ENCODE peak calls at places on chromosome 19, in seven cellular contexts. One of them, this sample, is unnamed.
A peak's percentile ranks its signal among the peaks of the same experiment; 100 is the strongest.

GRCh38 chr19:7672522-7672921 is 3.7 kb downstream of the RETN start:
- DNase-seq in colonic mucosa: no peak
- DNase-seq in RWPE2: no peak
- DNase-seq in adrenal gland: no peak
- DNase-seq in iPS DF 6.9: no peak
- DNase-seq in left lung: no peak
- DNase-seq in kidney: no peak
- DNase-seq in this sample: no peak

GRCh38 chr19:43699506-43700367 is 16.1 kb upstream of the IRGC start:
- DNase-seq in colonic mucosa: peak; percentile 51
- DNase-seq in RWPE2: no peak
- DNase-seq in adrenal gland: no peak
- DNase-seq in iPS DF 6.9: peak; percentile 16
- DNase-seq in left lung: peak; percentile 47
- DNase-seq in kidney: peak; percentile 76
- DNase-seq in this sample: peak; percentile 38

GRCh38 chr19:46466536-46467199 is 4.7 kb downstream of the PNMA8A start:
- DNase-seq in colonic mucosa: no peak
- DNase-seq in RWPE2: no peak
- DNase-seq in adrenal gland: peak; percentile 65
- DNase-seq in iPS DF 6.9: no peak
- DNase-seq in left lung: no peak
- DNase-seq in kidney: peak; percentile 84
- DNase-seq in this sample: no peak

GRCh38 chr19:42529248-42529764 is 1.0 kb upstream of the CEACAM1 start:
- DNase-seq in colonic mucosa: peak; percentile 85
- DNase-seq in RWPE2: no peak
- DNase-seq in adrenal gland: peak; percentile 77
- DNase-seq in iPS DF 6.9: peak; percentile 60
- DNase-seq in left lung: peak; percentile 46
- DNase-seq in kidney: no peak
- DNase-seq in this sample: peak; percentile 75

GRCh38 chr19:35996777-35997176 is 1.8 kb downstream of the SDHAF1 start:
- DNase-seq in colonic mucosa: no peak
- DNase-seq in RWPE2: no peak
- DNase-seq in adrenal gland: no peak
- DNase-seq in iPS DF 6.9: no peak
- DNase-seq in left lung: no peak
- DNase-seq in kidney: no peak
- DNase-seq in this sample: no peak

GRCh38 chr19:18221815-18222725 is 4.2 kb downstream of the PDE4C start:
- DNase-seq in colonic mucosa: no peak
- DNase-seq in RWPE2: no peak
- DNase-seq in adrenal gland: no peak
- DNase-seq in iPS DF 6.9: no peak
- DNase-seq in left lung: no peak
- DNase-seq in kidney: no peak
- DNase-seq in this sample: no peak

GRCh38 chr19:44113784-44114390 is 688 bp downstream of the ZNF225 start:
- DNase-seq in colonic mucosa: peak; percentile 22
- DNase-seq in RWPE2: no peak
- DNase-seq in adrenal gland: peak; percentile 29
- DNase-seq in iPS DF 6.9: no peak
- DNase-seq in left lung: no peak
- DNase-seq in kidney: peak; percentile 69
- DNase-seq in this sample: peak; percentile 37

GRCh38 chr19:38268539-38268938 is 4.2 kb downstream of the SPINT2 start:
- DNase-seq in colonic mucosa: no peak
- DNase-seq in RWPE2: no peak
- DNase-seq in adrenal gland: no peak
- DNase-seq in iPS DF 6.9: no peak
- DNase-seq in left lung: no peak
- DNase-seq in kidney: no peak
- DNase-seq in this sample: no peak

GRCh38 chr19:54851353-54851752 is 1.1 kb downstream of the KIR3DL2 start:
- DNase-seq in colonic mucosa: no peak
- DNase-seq in RWPE2: no peak
- DNase-seq in adrenal gland: no peak
- DNase-seq in iPS DF 6.9: no peak
- DNase-seq in left lung: no peak
- DNase-seq in kidney: no peak
- DNase-seq in this sample: no peak

GRCh38 chr19:56108447-56109195 is 12.5 kb downstream of the ZNF787 start:
- DNase-seq in colonic mucosa: no peak
- DNase-seq in RWPE2: no peak
- DNase-seq in adrenal gland: no peak
- DNase-seq in iPS DF 6.9: no peak
- DNase-seq in left lung: no peak
- DNase-seq in kidney: no peak
- DNase-seq in this sample: no peak

GRCh38 chr19:56942749-56943148 is 102.2 kb upstream of the PEG3 start:
- DNase-seq in colonic mucosa: peak; percentile 19
- DNase-seq in RWPE2: peak; percentile 86
- DNase-seq in adrenal gland: peak; percentile 59
- DNase-seq in iPS DF 6.9: no peak
- DNase-seq in left lung: peak; percentile 36
- DNase-seq in kidney: peak; percentile 88
- DNase-seq in this sample: peak; percentile 52

GRCh38 chr19:21463449-21464105 is 41.8 kb upstream of the ZNF429 start:
- DNase-seq in colonic mucosa: peak; percentile 70
- DNase-seq in RWPE2: peak; percentile 66
- DNase-seq in adrenal gland: peak; percentile 58
- DNase-seq in iPS DF 6.9: peak; percentile 90
- DNase-seq in left lung: peak; percentile 53
- DNase-seq in kidney: no peak
- DNase-seq in this sample: peak; percentile 95

GRCh38 chr19:36213793-36214387 is 575 bp downstream of the ZNF565 start:
- DNase-seq in colonic mucosa: no peak
- DNase-seq in RWPE2: no peak
- DNase-seq in adrenal gland: no peak
- DNase-seq in iPS DF 6.9: no peak
- DNase-seq in left lung: no peak
- DNase-seq in kidney: no peak
- DNase-seq in this sample: no peak

GRCh38 chr19:29779921-29780320 is 31.9 kb upstream of the CCNE1 start:
- DNase-seq in colonic mucosa: no peak
- DNase-seq in RWPE2: no peak
- DNase-seq in adrenal gland: no peak
- DNase-seq in iPS DF 6.9: no peak
- DNase-seq in left lung: no peak
- DNase-seq in kidney: no peak
- DNase-seq in this sample: no peak

DNA sequence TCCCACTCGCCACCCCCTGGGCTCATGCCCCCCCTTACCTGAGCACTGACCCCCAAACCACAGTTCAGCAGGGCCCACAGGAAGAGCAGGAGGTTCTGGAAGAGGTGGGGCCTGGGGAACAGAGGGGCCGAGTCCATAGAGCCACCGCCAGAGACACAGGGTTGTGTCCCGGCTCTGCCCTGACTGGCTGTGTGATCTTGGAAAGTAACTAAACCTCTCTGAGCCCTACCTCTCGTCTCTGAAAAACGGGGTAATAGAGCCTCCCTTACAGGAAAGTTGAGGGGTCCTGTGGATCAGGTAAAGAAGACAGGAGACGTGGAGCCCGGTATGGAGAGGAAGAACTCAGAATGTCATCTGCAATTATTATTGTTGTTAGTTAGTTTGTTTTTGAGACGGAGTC is 2.0 kb downstream of the ADAMTSL5 start:
- DNase-seq in colonic mucosa: no peak
- DNase-seq in RWPE2: no peak
- DNase-seq in adrenal gland: no peak
- DNase-seq in iPS DF 6.9: no peak
- DNase-seq in left lung: no peak
- DNase-seq in kidney: no peak
- DNase-seq in this sample: no peak
- H3K4me1 ChIP-seq in colonic mucosa: no peaks in the 10 kb centered on the region
- H3K4me1 ChIP-seq in RWPE2: peaks cover 4% of the 10 kb centered on the region
- H3K4me1 ChIP-seq in adrenal gland: peaks cover 7% of the 10 kb centered on the region
- H3K4me1 ChIP-seq in iPS DF 6.9: peaks cover 3% of the 10 kb centered on the region
- H3K4me1 ChIP-seq in left lung: peaks cover 22% of the 10 kb centered on the region
- H3K4me1 ChIP-seq in kidney: no peaks in the 10 kb centered on the region
- H3K4me1 ChIP-seq in this sample: peaks cover 20% of the 10 kb centered on the region

GRCh38 chr19:48741222-48741999 is 1.0 kb upstream of the RASIP1 start:
- DNase-seq in colonic mucosa: peak; percentile 75
- DNase-seq in RWPE2: no peak
- DNase-seq in adrenal gland: peak; percentile 85
- DNase-seq in iPS DF 6.9: no peak
- DNase-seq in left lung: no peak
- DNase-seq in kidney: peak; percentile 84
- DNase-seq in this sample: peak; percentile 66
- H3K4me3 ChIP-seq in colonic mucosa: no peak overlapping the region
- H3K4me3 ChIP-seq in RWPE2: no peak overlapping the region
- H3K4me3 ChIP-seq in adrenal gland: no peak overlapping the region
- H3K4me3 ChIP-seq in iPS DF 6.9: no peak overlapping the region
- H3K4me3 ChIP-seq in left lung: no peak overlapping the region
- H3K4me3 ChIP-seq in kidney: peak overlapping the region; percentile 29
- H3K4me3 ChIP-seq in this sample: no peak overlapping the region

GRCh38 chr19:3413796-3414327 is 47.5 kb downstream of the NFIC start:
- DNase-seq in colonic mucosa: no peak
- DNase-seq in RWPE2: no peak
- DNase-seq in adrenal gland: no peak
- DNase-seq in iPS DF 6.9: no peak
- DNase-seq in left lung: no peak
- DNase-seq in kidney: no peak
- DNase-seq in this sample: no peak
- H3K27ac ChIP-seq in colonic mucosa: no peak overlapping the region
- H3K27ac ChIP-seq in RWPE2: no peak overlapping the region
- H3K27ac ChIP-seq in adrenal gland: peak overlapping the region; percentile 37
- H3K27ac ChIP-seq in iPS DF 6.9: no peak overlapping the region
- H3K27ac ChIP-seq in left lung: peak overlapping the region; percentile 33
- H3K27ac ChIP-seq in kidney: no peak overlapping the region
- H3K27ac ChIP-seq in this sample: no peak overlapping the region

GRCh38 chr19:1019616-1019961 is 1.3 kb downstream of the TMEM259 start:
- DNase-seq in colonic mucosa: no peak
- DNase-seq in RWPE2: no peak
- DNase-seq in adrenal gland: no peak
- DNase-seq in iPS DF 6.9: no peak
- DNase-seq in left lung: no peak
- DNase-seq in kidney: peak; percentile 80
- DNase-seq in this sample: no peak
- H3K4me1 ChIP-seq in colonic mucosa: peaks cover 41% of the 10 kb centered on the region
- H3K4me1 ChIP-seq in RWPE2: peaks cover 23% of the 10 kb centered on the region
- H3K4me1 ChIP-seq in adrenal gland: peaks cover 51% of the 10 kb centered on the region
- H3K4me1 ChIP-seq in iPS DF 6.9: peaks cover 18% of the 10 kb centered on the region
- H3K4me1 ChIP-seq in left lung: peaks cover 75% of the 10 kb centered on the region
- H3K4me1 ChIP-seq in kidney: peaks cover 8% of the 10 kb centered on the region
- H3K4me1 ChIP-seq in this sample: peaks cover 59% of the 10 kb centered on the region

GRCh38 chr19:16308081-16308480 is 16.5 kb upstream of the KLF2 start:
- DNase-seq in colonic mucosa: no peak
- DNase-seq in RWPE2: no peak
- DNase-seq in adrenal gland: no peak
- DNase-seq in iPS DF 6.9: no peak
- DNase-seq in left lung: no peak
- DNase-seq in kidney: no peak
- DNase-seq in this sample: no peak
- H3K4me3 ChIP-seq in colonic mucosa: no peak overlapping the region
- H3K4me3 ChIP-seq in RWPE2: no peak overlapping the region
- H3K4me3 ChIP-seq in adrenal gland: no peak overlapping the region
- H3K4me3 ChIP-seq in iPS DF 6.9: no peak overlapping the region
- H3K4me3 ChIP-seq in left lung: no peak overlapping the region
- H3K4me3 ChIP-seq in kidney: no peak overlapping the region
- H3K4me3 ChIP-seq in this sample: no peak overlapping the region

GRCh38 chr19:15374105-15374651 is 5.4 kb downstream of the AKAP8 start:
- DNase-seq in colonic mucosa: no peak
- DNase-seq in RWPE2: no peak
- DNase-seq in adrenal gland: peak; percentile 43
- DNase-seq in iPS DF 6.9: no peak
- DNase-seq in left lung: no peak
- DNase-seq in kidney: peak; percentile 75
- DNase-seq in this sample: no peak
- H3K27ac ChIP-seq in colonic mucosa: no peak overlapping the region
- H3K27ac ChIP-seq in RWPE2: no peak overlapping the region
- H3K27ac ChIP-seq in adrenal gland: peak overlapping the region; percentile 65
- H3K27ac ChIP-seq in iPS DF 6.9: no peak overlapping the region
- H3K27ac ChIP-seq in left lung: peak overlapping the region; percentile 33
- H3K27ac ChIP-seq in kidney: peak overlapping the region; percentile 48
- H3K27ac ChIP-seq in this sample: no peak overlapping the region

GRCh38 chr19:11098327-11098726 is 9.1 kb downstream of the LDLR start:
- DNase-seq in colonic mucosa: no peak
- DNase-seq in RWPE2: no peak
- DNase-seq in adrenal gland: no peak
- DNase-seq in iPS DF 6.9: no peak
- DNase-seq in left lung: no peak
- DNase-seq in kidney: no peak
- DNase-seq in this sample: no peak
- H3K4me1 ChIP-seq in colonic mucosa: peaks cover 15% of the 10 kb centered on the region
- H3K4me1 ChIP-seq in RWPE2: peaks cover 51% of the 10 kb centered on the region
- H3K4me1 ChIP-seq in adrenal gland: peaks cover 47% of the 10 kb centered on the region
- H3K4me1 ChIP-seq in iPS DF 6.9: no peaks in the 10 kb centered on the region
- H3K4me1 ChIP-seq in left lung: peaks cover 68% of the 10 kb centered on the region
- H3K4me1 ChIP-seq in kidney: peaks cover 5% of the 10 kb centered on the region
- H3K4me1 ChIP-seq in this sample: peaks cover 3% of the 10 kb centered on the region

GRCh38 chr19:3671680-3672574 is 28.3 kb downstream of the PIP5K1C start:
- DNase-seq in colonic mucosa: no peak
- DNase-seq in RWPE2: no peak
- DNase-seq in adrenal gland: no peak
- DNase-seq in iPS DF 6.9: no peak
- DNase-seq in left lung: no peak
- DNase-seq in kidney: no peak
- DNase-seq in this sample: no peak

GRCh38 chr19:3669616-3670257 is 30.5 kb downstream of the PIP5K1C start:
- DNase-seq in colonic mucosa: no peak
- DNase-seq in RWPE2: no peak
- DNase-seq in adrenal gland: no peak
- DNase-seq in iPS DF 6.9: no peak
- DNase-seq in left lung: no peak
- DNase-seq in kidney: no peak
- DNase-seq in this sample: no peak

GRCh38 chr19:3669134-3669436 is 31.2 kb downstream of the PIP5K1C start:
- DNase-seq in colonic mucosa: no peak
- DNase-seq in RWPE2: no peak
- DNase-seq in adrenal gland: no peak
- DNase-seq in iPS DF 6.9: no peak
- DNase-seq in left lung: no peak
- DNase-seq in kidney: no peak
- DNase-seq in this sample: no peak

GRCh38 chr19:3670796-3671679 is 29.2 kb downstream of the PIP5K1C start:
- DNase-seq in colonic mucosa: peak; percentile 51
- DNase-seq in RWPE2: no peak
- DNase-seq in adrenal gland: peak; percentile 56
- DNase-seq in iPS DF 6.9: no peak
- DNase-seq in left lung: peak; percentile 63
- DNase-seq in kidney: peak; percentile 90
- DNase-seq in this sample: peak; percentile 70

DNA sequence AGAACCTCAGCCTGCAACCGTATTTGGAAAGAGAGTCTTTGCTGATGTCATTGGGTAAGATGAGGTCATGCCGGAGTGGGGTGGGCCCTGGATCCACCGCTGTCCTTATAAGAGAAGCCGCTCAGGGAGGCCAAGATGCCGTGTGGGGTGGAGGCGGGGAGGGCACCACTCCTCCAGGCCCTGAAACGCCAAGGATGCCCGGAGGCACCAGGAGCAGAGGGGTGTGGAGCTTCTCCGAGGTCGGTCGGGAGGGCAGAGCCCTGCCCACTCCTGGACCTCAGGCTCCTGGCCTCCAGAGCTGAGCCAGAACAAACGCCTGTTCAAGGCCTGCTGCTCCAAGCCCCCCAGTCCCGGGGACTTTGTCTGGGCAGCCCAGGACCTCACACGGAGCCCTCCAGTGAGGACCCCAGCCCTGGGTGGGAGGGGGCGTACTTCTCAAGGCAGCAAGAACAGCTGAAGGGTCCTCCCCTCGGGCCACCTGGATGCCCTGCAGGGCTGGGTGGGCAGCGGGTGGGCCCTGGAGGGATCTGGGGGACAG is 29.9 kb downstream of the PIP5K1C start:
- DNase-seq in colonic mucosa: peak; percentile 49
- DNase-seq in RWPE2: no peak
- DNase-seq in adrenal gland: peak; percentile 64
- DNase-seq in iPS DF 6.9: no peak
- DNase-seq in left lung: no peak
- DNase-seq in kidney: peak; percentile 90
- DNase-seq in this sample: peak; percentile 76
- H3K4me3 ChIP-seq in colonic mucosa: no peak overlapping the region
- H3K4me3 ChIP-seq in RWPE2: no peak overlapping the region
- H3K4me3 ChIP-seq in adrenal gland: no peak overlapping the region
- H3K4me3 ChIP-seq in iPS DF 6.9: no peak overlapping the region
- H3K4me3 ChIP-seq in left lung: no peak overlapping the region
- H3K4me3 ChIP-seq in kidney: no peak overlapping the region
- H3K4me3 ChIP-seq in this sample: no peak overlapping the region

This sample was measured in testis.